ENCODE peak calls at places on chromosomes 5 and 9, in ten cellular contexts. V is GM12865, I is HCT116, H is fibroblast of lung, X is transverse colon, L is IMR-90, P is fibroblast of the aortic adventitia, D is mucosa of descending colon, E is PC-3, J is fibroblast of mammary gland. B is an unnamed sample.

GRCh38 chr9:103799959-103800358 is 294.1 kb upstream of the SMC2 start:
- DNase-seq in D (no peak), E (no peak), P (no peak), L (no peak), J (no peak), X (no peak), I (no peak), H (no peak), V (no peak), B (no peak)

GRCh38 chr9:16884952-16885513 is 14.6 kb upstream of the BNC2 start:
- DNase-seq in E (peak), D (no peak), V (no peak), I (no peak), J (peak), H (peak), P (peak), L (peak), X (peak), B (no peak)

GRCh38 chr9:116232425-116233159 is 79.0 kb downstream of the PAPPA start:
- DNase-seq in E (peak), D (no peak), X (no peak), J (peak), I (no peak), P (peak), H (no peak), V (no peak), L (peak), B (peak)

GRCh38 chr5:157072508-157072907 is 13.6 kb upstream of the HAVCR1 start:
- DNase-seq in V (no peak), E (peak), L (no peak), P (no peak), X (no peak), J (no peak), H (no peak), D (no peak), I (peak), B (no peak)

GRCh38 chr5:5688194-5688924 is 265.9 kb downstream of the ICE1 start:
- DNase-seq in E (no peak), X (no peak), P (no peak), H (no peak), L (no peak), J (no peak), D (no peak), V (no peak), I (no peak), B (no peak)

GRCh38 chr9:134855900-134856377 is 24.7 kb upstream of the FCN2 start:
- DNase-seq in D (no peak), P (no peak), E (no peak), H (no peak), J (no peak), V (no peak), X (no peak), L (no peak), I (no peak), B (no peak)

GRCh38 chr9:6630502-6631206 is 14.9 kb downstream of the GLDC start:
- DNase-seq in V (peak), H (no peak), J (no peak), X (peak), P (no peak), E (no peak), L (no peak), D (no peak), I (no peak), B (no peak)

GRCh38 chr5:31048282-31048974 is 145.1 kb upstream of the CDH6 start:
- DNase-seq in V (no peak), J (no peak), D (no peak), I (no peak), H (no peak), L (no peak), P (no peak), X (peak), E (no peak), B (no peak)

GRCh38 chr9:110066929-110067716 is 140.8 kb downstream of the C9orf152 start:
- DNase-seq in L (no peak), X (no peak), E (no peak), P (peak), J (peak), D (no peak), V (no peak), I (no peak), H (no peak), B (no peak)

GRCh38 chr5:142600611-142601360 is 85.1 kb downstream of the FGF1 start:
- DNase-seq in X (peak), H (peak), I (no peak), E (no peak), J (peak), D (no peak), L (peak), P (peak), V (no peak), B (no peak)

GRCh38 chr5:159911349-159911748 is 4.9 kb upstream of the ADRA1B start:
- DNase-seq in X (no peak), D (no peak), V (no peak), P (no peak), L (no peak), E (no peak), I (no peak), J (no peak), H (no peak), B (peak)

GRCh38 chr9:102631559-102631958 is 363.6 kb upstream of the CYLC2 start:
- DNase-seq in J (peak), H (no peak), I (no peak), V (peak), D (no peak), L (no peak), X (no peak), P (no peak), E (peak), B (no peak)

GRCh38 chr5:84370176-84370575 is 14.5 kb downstream of the EDIL3 start:
- DNase-seq in E (no peak), J (no peak), P (no peak), H (no peak), V (no peak), D (no peak), X (no peak), L (no peak), I (no peak), B (no peak)

GRCh38 chr9:132171702-132172101 is 9.8 kb downstream of the NTNG2 start:
- DNase-seq in J (no peak), H (no peak), V (no peak), X (no peak), L (no peak), D (no peak), P (no peak), I (no peak), E (no peak), B (no peak)

GRCh38 chr5:120457839-120458507 is 6.1 kb upstream of the PRR16 start:
- DNase-seq in J (peak), D (peak), V (peak), P (peak), X (peak), H (peak), L (peak), E (peak), I (peak), B (peak)

GRCh38 chr9:133782157-133783130 is 44.3 kb upstream of the SARDH start:
- DNase-seq in H (peak), V (peak), I (peak), D (peak), X (peak), E (peak), J (peak), P (peak), L (peak), B (no peak)

GRCh38 chr5:168022761-168023160 is 268.7 kb upstream of the WWC1 start:
- DNase-seq in V (no peak), H (no peak), D (no peak), X (no peak), L (no peak), I (no peak), E (no peak), J (no peak), P (no peak), B (no peak)

GRCh38 chr5:38913714-38914113 is 67.9 kb downstream of the OSMR start:
- DNase-seq in L (no peak), I (no peak), P (no peak), J (peak), V (no peak), X (no peak), H (no peak), D (no peak), E (no peak), B (no peak)

GRCh38 chr5:34538026-34538672 is 118.0 kb upstream of the RAI14 start:
- DNase-seq in J (peak), P (peak), X (no peak), D (no peak), H (no peak), I (no peak), L (peak), E (peak), V (peak), B (no peak)

GRCh38 chr9:20538092-20538491 is 84.2 kb downstream of the MLLT3 start:
- DNase-seq in E (no peak), J (no peak), H (no peak), X (no peak), P (no peak), V (no peak), L (no peak), D (no peak), I (no peak), B (no peak)
- TF ChIP-seq CTCF in E (no peak), J (no peak), H (no peak), X (no peak), P (no peak), V (no peak), L (no peak), D (no peak), I (no peak), B (no peak)

GRCh38 chr9:122468735-122469134 is 9.0 kb downstream of the OR1J1 start:
- DNase-seq in I (no peak), V (no peak), X (no peak), J (peak), E (no peak), D (no peak), L (peak), H (peak), P (peak), B (peak)
- H3K4me3 ChIP-seq in I (no peak), V (no peak), X (no peak), J (no peak), E (no peak), D (no peak), L (no peak), H (no peak), P (no peak), B (no peak)

DNA sequence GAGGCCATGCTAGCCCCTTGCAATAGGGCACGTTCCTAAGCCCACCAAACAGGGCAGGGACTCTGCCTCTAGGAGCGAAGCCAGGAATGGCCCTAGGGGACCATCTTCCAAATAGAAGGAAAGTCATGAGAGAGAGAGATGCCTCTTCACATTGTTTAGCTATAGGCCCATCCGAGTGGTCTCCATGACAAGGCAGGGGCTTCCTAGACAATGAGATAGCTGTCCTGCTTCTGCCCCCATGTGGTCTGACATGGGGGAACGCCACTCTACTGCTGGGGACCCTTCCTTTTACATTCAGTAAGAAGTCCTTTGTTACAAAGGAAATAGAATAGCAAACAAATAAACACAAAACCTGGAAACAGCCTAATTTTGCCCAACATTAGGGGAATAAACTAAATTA is 17.9 kb upstream of the KIF4B start:
- DNase-seq in E (no peak), I (no peak), H (no peak), P (no peak), J (no peak), D (no peak), V (no peak), L (no peak), X (no peak), B (no peak)
- TF ChIP-seq CTCF in E (peak), I (peak), H (no peak), P (no peak), J (no peak), D (no peak), V (no peak), L (no peak), X (no peak), B (peak)

DNA sequence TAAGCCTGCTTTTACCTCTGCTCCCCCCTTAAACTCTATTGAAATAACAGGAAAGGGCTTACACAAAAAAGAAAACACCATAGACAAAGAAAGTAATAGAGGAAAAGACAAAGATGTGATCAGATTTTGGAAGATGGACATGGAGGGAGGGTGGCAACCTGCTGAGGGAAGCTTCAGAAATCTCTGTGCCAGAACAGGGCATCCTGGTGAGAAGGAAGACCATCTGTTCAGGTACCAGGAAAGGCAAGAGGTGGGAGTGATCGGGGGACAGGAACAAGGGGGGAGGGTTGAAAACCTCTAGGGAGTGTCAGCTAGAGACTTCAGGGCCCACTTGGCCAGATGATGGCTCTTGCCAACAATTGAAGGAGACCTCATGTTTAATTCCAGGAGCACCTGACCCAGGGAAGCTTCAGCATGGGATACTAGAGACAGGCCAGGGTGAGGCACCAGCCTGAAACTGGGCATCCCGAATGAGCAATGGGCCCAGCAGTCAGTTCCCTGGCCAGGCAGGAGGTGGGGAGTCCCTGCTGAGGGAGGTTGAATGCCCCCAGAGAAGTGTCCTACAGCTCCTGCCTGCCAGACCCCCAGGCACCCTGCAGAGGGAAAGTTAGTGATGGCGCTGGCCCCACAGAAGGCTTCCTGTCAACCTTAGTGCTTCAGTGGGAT is 8.2 kb downstream of the SQSTM1 start:
- DNase-seq in E (no peak), V (no peak), P (peak), D (no peak), H (no peak), J (no peak), I (no peak), L (no peak), X (no peak), B (no peak)
- H3K4me3 ChIP-seq in E (no peak), V (no peak), P (no peak), D (no peak), H (no peak), J (no peak), I (no peak), L (no peak), X (no peak), B (no peak)

GRCh38 chr9:12968093-12968492 is 193.3 kb downstream of the LURAP1L start:
- DNase-seq in E (no peak), L (peak), D (no peak), V (no peak), H (peak), P (no peak), X (no peak), I (no peak), J (peak), B (no peak)

GRCh38 chr9:12961276-12961809 is 186.5 kb downstream of the LURAP1L start:
- DNase-seq in V (no peak), P (no peak), E (peak), D (no peak), I (no peak), L (peak), H (peak), X (no peak), J (peak), B (no peak)

GRCh38 chr9:12965303-12965702 is 190.5 kb downstream of the LURAP1L start:
- DNase-seq in E (no peak), D (no peak), P (no peak), X (no peak), H (no peak), I (no peak), V (no peak), J (no peak), L (no peak), B (no peak)

GRCh38 chr9:12963537-12963936 is 188.7 kb downstream of the LURAP1L start:
- DNase-seq in V (no peak), L (no peak), P (no peak), D (no peak), H (no peak), E (no peak), X (no peak), J (no peak), I (no peak), B (no peak)

DNA sequence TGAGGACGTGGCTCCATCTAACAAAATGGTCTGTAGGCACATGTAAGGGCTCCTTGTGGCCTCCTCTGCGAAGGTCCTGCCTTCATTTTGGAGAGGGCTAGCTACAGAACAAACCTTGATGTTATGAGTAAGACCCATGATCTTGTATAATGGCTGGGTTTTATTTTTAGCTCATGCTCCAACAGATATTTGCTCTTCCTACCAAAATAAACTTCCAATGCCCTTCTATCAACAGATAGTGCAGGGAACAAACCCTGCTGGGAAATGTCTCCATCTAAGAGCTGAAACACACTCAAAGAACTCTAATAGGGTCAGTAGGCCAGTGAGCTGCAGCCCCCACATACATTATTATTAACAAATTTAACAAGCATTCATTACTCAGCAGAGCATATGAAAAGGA is 189.5 kb downstream of the LURAP1L start:
- DNase-seq in I (no peak), P (no peak), D (no peak), J (no peak), E (no peak), L (peak), H (no peak), X (no peak), V (no peak), B (no peak)
- TF ChIP-seq CTCF in I (no peak), P (no peak), D (no peak), J (no peak), E (no peak), L (no peak), H (no peak), X (no peak), V (no peak), B (no peak)

GRCh38 chr5:149083846-149084245 is 21.0 kb upstream of the SH3TC2 start:
- DNase-seq in L (no peak), H (no peak), X (no peak), V (no peak), P (no peak), I (no peak), E (no peak), J (no peak), D (no peak), B (no peak)

GRCh38 chr5:149082271-149082670 is 19.4 kb upstream of the SH3TC2 start:
- DNase-seq in J (no peak), H (no peak), L (no peak), V (no peak), X (no peak), E (no peak), I (no peak), D (no peak), P (no peak), B (no peak)

GRCh38 chr5:149080294-149080693 is 17.4 kb upstream of the SH3TC2 start:
- DNase-seq in D (no peak), H (no peak), P (no peak), L (no peak), V (no peak), I (no peak), E (no peak), X (no peak), J (no peak), B (no peak)

DNA sequence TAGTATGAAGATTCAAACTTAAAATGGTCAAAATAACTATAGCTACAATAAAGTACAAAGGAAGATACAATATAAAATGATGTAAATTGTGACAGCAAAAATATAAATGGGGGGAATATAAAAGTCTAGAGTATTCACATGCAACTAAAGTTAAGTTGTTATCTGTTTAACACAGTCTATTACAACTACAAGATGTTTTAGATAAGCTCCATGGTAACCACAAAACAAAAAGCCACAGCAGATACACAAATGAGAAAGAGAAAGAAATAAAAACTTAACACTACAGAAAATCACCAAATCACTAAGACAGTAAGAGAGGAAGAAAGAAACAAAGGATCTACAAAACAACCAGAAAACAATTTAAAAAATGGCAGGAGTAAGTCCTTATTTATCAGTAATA is 17.0 kb upstream of the SH3TC2 start:
- DNase-seq in D (no peak), I (no peak), V (no peak), L (no peak), H (no peak), P (no peak), J (no peak), E (peak), X (no peak), B (no peak)
- H3K4me3 ChIP-seq in D (no peak), I (no peak), V (no peak), L (no peak), H (no peak), P (no peak), J (no peak), E (no peak), X (no peak), B (no peak)

GRCh38 chr9:91248707-91249106 is 113.0 kb downstream of the AUH start:
- DNase-seq in E (no peak), V (no peak), H (peak), P (no peak), J (no peak), I (no peak), D (no peak), L (peak), X (no peak), B (no peak)

GRCh38 chr9:91258448-91258847 is 103.3 kb downstream of the AUH start:
- DNase-seq in D (no peak), V (no peak), P (no peak), L (no peak), H (no peak), J (no peak), I (no peak), X (no peak), E (no peak), B (no peak)

GRCh38 chr9:91256235-91256634 is 105.5 kb downstream of the AUH start:
- DNase-seq in P (no peak), D (no peak), V (no peak), H (no peak), X (no peak), I (no peak), L (no peak), E (no peak), J (no peak), B (no peak)

GRCh38 chr9:91255327-91255726 is 106.4 kb downstream of the AUH start:
- DNase-seq in J (peak), H (peak), V (no peak), D (no peak), X (no peak), I (no peak), P (peak), L (peak), E (no peak), B (no peak)

DNA sequence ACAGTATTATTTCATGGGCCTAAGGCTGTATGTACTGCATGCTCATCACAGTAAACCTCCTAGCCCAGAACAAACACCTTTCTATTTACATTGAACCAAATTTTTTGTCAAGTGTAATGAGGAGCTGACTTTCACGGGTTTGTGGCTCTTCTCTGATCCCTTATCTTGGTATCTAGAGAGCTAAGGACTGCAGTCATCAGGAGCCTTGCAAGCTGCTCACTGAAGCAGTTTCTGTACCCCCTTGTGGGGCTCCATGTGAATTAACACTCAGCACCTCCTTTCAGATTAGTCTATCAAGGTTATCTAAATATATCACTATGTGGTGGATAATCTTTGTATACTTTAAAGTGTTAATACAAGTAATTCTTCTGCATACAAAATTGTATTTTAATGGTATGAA is 108.2 kb downstream of the AUH start:
- DNase-seq in X (no peak), H (peak), P (peak), L (peak), V (peak), E (no peak), I (peak), J (peak), D (no peak), B (no peak)
- TF ChIP-seq CTCF in X (peak), H (no peak), P (no peak), L (no peak), V (no peak), E (peak), I (peak), J (peak), D (no peak), B (no peak)

GRCh38 chr5:170168002-170168401 is 62.3 kb downstream of the FOXI1 start:
- DNase-seq in J (no peak), L (no peak), I (no peak), X (no peak), D (no peak), H (no peak), P (no peak), V (peak), E (no peak), B (no peak)

GRCh38 chr5:170164921-170165320 is 59.2 kb downstream of the FOXI1 start:
- DNase-seq in H (no peak), V (no peak), D (no peak), P (no peak), L (no peak), I (no peak), E (no peak), X (no peak), J (no peak), B (no peak)

GRCh38 chr5:170168797-170169196 is 63.1 kb downstream of the FOXI1 start:
- DNase-seq in V (no peak), H (no peak), D (no peak), E (no peak), X (no peak), L (no peak), I (no peak), P (no peak), J (no peak), B (no peak)

GRCh38 chr5:170164087-170164486 is 58.4 kb downstream of the FOXI1 start:
- DNase-seq in P (no peak), H (no peak), X (no peak), V (no peak), J (no peak), E (no peak), I (no peak), L (no peak), D (no peak), B (no peak)

GRCh38 chr5:170166101-170166500 is 60.4 kb downstream of the FOXI1 start:
- DNase-seq in P (no peak), J (no peak), I (no peak), X (no peak), E (no peak), V (no peak), L (no peak), H (no peak), D (no peak), B (no peak)
- H3K4me3 ChIP-seq in P (no peak), J (no peak), I (no peak), X (no peak), E (no peak), V (no peak), L (no peak), H (no peak), D (no peak), B (no peak)

B was measured in epithelial cell of proximal tubule.